ENCODE peak calls at places on chromosomes 13 and 19, in ten cellular contexts. F is Calu3; Q is foreskin melanocyte; W is MCF 10A; S is COR-L47; H is omental fat pad; V is NCI-H1105; Y is kidney glomerular epithelial cell; B is stimulated activated naive CD8-positive, alpha-beta T cell treated with anti-CD3 and anti-CD28 coated beads, Interleukin-15, Interleukin-2, amounts not matched to agents 100 U/mL and 50 U/mL, for 24 hours; L is ELR. J is an unnamed sample.

GRCh38 chr19:47226426-47227346 is 4.3 kb downstream of the BBC3 start:
- DNase-seq in F (peak; percentile 72), Q (peak; percentile 90), W (peak; percentile 86), S (peak; percentile 74), H (peak; percentile 54), V (no peak), Y (no peak), B (peak; percentile 75), L (peak; percentile 81), J (peak; percentile 67)

GRCh38 chr13:30711375-30711774 is 24.0 kb upstream of the ALOX5AP start:
- DNase-seq in F (no peak), Q (no peak), W (no peak), S (no peak), H (no peak), V (no peak), Y (peak; percentile 7), B (no peak), L (peak; percentile 55), J (no peak)

GRCh38 chr19:33248954-33249613 is 23.4 kb upstream of the SLC7A10 start:
- DNase-seq in F (peak; percentile 50), Q (no peak), W (peak; percentile 37), S (no peak), H (no peak), V (no peak), Y (no peak), B (peak; percentile 17), L (peak; percentile 38), J (peak; percentile 21)

GRCh38 chr19:16227837-16228636 is 30.3 kb downstream of the AP1M1 start:
- DNase-seq in F (no peak), Q (no peak), W (no peak), S (no peak), H (no peak), V (no peak), Y (no peak), B (no peak), L (no peak), J (no peak)

GRCh38 chr19:30287973-30288372 is 84.2 kb upstream of the ZNF536 start:
- DNase-seq in F (no peak), Q (no peak), W (no peak), S (no peak), H (no peak), V (no peak), Y (no peak), B (no peak), L (no peak), J (no peak)

GRCh38 chr19:3046621-3047306 is 15.5 kb downstream of the TLE5 start:
- DNase-seq in F (no peak), Q (no peak), W (no peak), S (peak; percentile 77), H (no peak), V (peak; percentile 84), Y (no peak), B (no peak), L (no peak), J (peak; percentile 86)

GRCh38 chr19:46951236-46951986 is 68.2 kb upstream of the NPAS1 start:
- DNase-seq in F (peak; percentile 22), Q (no peak), W (peak; percentile 62), S (no peak), H (no peak), V (no peak), Y (peak; percentile 75), B (peak; percentile 22), L (peak; percentile 93), J (no peak)

GRCh38 chr19:10091892-10092641 is 6.0 kb downstream of the SHFL start:
- DNase-seq in F (no peak), Q (no peak), W (no peak), S (no peak), H (no peak), V (no peak), Y (no peak), B (no peak), L (no peak), J (no peak)

GRCh38 chr13:28550721-28551497 is 56.0 kb upstream of the FLT1 start:
- DNase-seq in F (no peak), Q (no peak), W (no peak), S (no peak), H (no peak), V (no peak), Y (no peak), B (no peak), L (no peak), J (no peak)

GRCh38 chr13:28582892-28583240 is 76.1 kb upstream of the POMP start:
- DNase-seq in F (no peak), Q (no peak), W (no peak), S (no peak), H (no peak), V (no peak), Y (no peak), B (no peak), L (no peak), J (no peak)

GRCh38 chr19:19361075-19361594 is 40.5 kb downstream of the MAU2 start:
- DNase-seq in F (peak; percentile 76), Q (peak; percentile 79), W (peak; percentile 90), S (peak; percentile 66), H (peak; percentile 76), V (peak; percentile 74), Y (peak; percentile 69), B (peak; percentile 81), L (peak; percentile 86), J (peak; percentile 90)

GRCh38 chr13:113555141-113555540 is 29.4 kb upstream of the TFDP1 start:
- DNase-seq in F (no peak), Q (no peak), W (no peak), S (no peak), H (no peak), V (no peak), Y (no peak), B (no peak), L (no peak), J (no peak)

GRCh38 chr13:113186061-113186900 is 22.2 kb downstream of the PCID2 start:
- DNase-seq in F (no peak), Q (no peak), W (no peak), S (no peak), H (no peak), V (no peak), Y (no peak), B (peak; percentile 34), L (no peak), J (no peak)

GRCh38 chr19:45507864-45508680 is 793 bp downstream of the VASP start:
- DNase-seq in F (peak; percentile 80), Q (no peak), W (peak; percentile 35), S (peak; percentile 73), H (no peak), V (peak; percentile 77), Y (no peak), B (peak; percentile 73), L (peak; percentile 38), J (peak; percentile 69)

GRCh38 chr13:32316030-32316344 is 679 bp downstream of the BRCA2 start:
- DNase-seq in F (no peak), Q (no peak), W (no peak), S (no peak), H (no peak), V (no peak), Y (no peak), B (no peak), L (no peak), J (no peak)